ENCODE peak calls at places on chromosomes 16 and 17, in five cellular contexts. M is lung; Z is activated T-cell treated with anti-CD3 and anti-CD28 coated beads, Interleukin-2, amount 50 U/mL, for 48 hours; U is activated naive CD4-positive, alpha-beta T cell; X is pancreas. P is an unnamed sample.

GRCh38 chr17:50439008-50439407 is 13.0 kb downstream of the ACSF2 start:
- DNase-seq in U (no peak), M (no peak), X (no peak), Z (no peak), P (no peak)

GRCh38 chr17:9912146-9913099 is 7.4 kb upstream of the RCVRN start:
- DNase-seq in Z (no peak), U (no peak), M (no peak), X (no peak), P (no peak)

GRCh38 chr16:19389246-19389645 is 28.4 kb upstream of the TMC5 start:
- DNase-seq in X (peak; percentile 58), Z (peak; percentile 65), U (no peak), M (peak; percentile 78), P (peak; percentile 60)

GRCh38 chr16:17724242-17724898 is 253.6 kb upstream of the XYLT1 start:
- DNase-seq in U (no peak), Z (no peak), X (no peak), M (no peak), P (no peak)

GRCh38 chr16:89334461-89334860 is 117.0 kb downstream of the ZNF778 start:
- DNase-seq in Z (no peak), U (no peak), M (no peak), X (no peak), P (no peak)

GRCh38 chr17:8875416-8875815 is 7.9 kb upstream of the PIK3R6 start:
- DNase-seq in U (no peak), M (no peak), X (no peak), Z (no peak), P (no peak)

GRCh38 chr17:55645361-55645760 is 77.3 kb downstream of the TMEM100 start:
- DNase-seq in M (no peak), Z (no peak), X (no peak), U (no peak), P (no peak)

GRCh38 chr17:15649861-15650391 is 30.4 kb upstream of the FBXW10B start:
- DNase-seq in Z (no peak), U (no peak), X (no peak), M (peak; percentile 52), P (no peak)

GRCh38 chr17:72399608-72400487 is 279.0 kb downstream of the SOX9 start:
- DNase-seq in M (no peak), U (no peak), X (no peak), Z (no peak), P (no peak)

GRCh38 chr17:21174719-21175118 is 39.2 kb downstream of the TMEM11 start:
- DNase-seq in M (no peak), U (no peak), X (no peak), Z (no peak), P (no peak)

GRCh38 chr17:14201595-14201994 is 35.1 kb downstream of the CDRT15 start:
- DNase-seq in U (no peak), M (no peak), Z (peak; percentile 63), X (no peak), P (peak; percentile 48)

GRCh38 chr16:67101683-67102082 is 8.1 kb upstream of the PHAF1 start:
- DNase-seq in Z (peak; percentile 43), X (no peak), U (no peak), M (no peak), P (no peak)

GRCh38 chr16:80113876-80114574 is 426.8 kb upstream of the DYNLRB2 start:
- DNase-seq in M (no peak), X (no peak), Z (no peak), U (no peak), P (no peak)

P was measured in activated naive CD8-positive, alpha-beta T cell treated with anti-CD3 and anti-CD28 coated beads, Interleukin-2, amount 10 ng/mL, durations not matched to agents 7 days and 5 days.